ENCODE peak calls at places on chromosomes 2 and 18, in seven cellular contexts. N is NCI-H1092; X is activated CD4-positive, alpha-beta memory T cell treated with anti-CD3 and anti-CD28 coated beads, Interleukin-2, amount 10 ng/mL, durations not matched to agents 7 days and 5 days; C is GM12865; U is CD8-positive, alpha-beta memory T cell; Q is activated CD8-positive, alpha-beta T cell treated with anti-CD3 and anti-CD28 coated beads for 36 hours; Z is ELR. Y is an unnamed sample.

GRCh38 chr2:150690870-150691269 is 203.4 kb upstream of the RND3 start:
- DNase-seq in X (no peak), Q (no peak), Z (peak), U (no peak), C (no peak), N (no peak), Y (no peak)

GRCh38 chr2:191217580-191217979 is 27.6 kb upstream of the MYO1B start:
- DNase-seq in Z (peak), Q (no peak), C (no peak), X (no peak), U (no peak), N (no peak), Y (no peak)

GRCh38 chr18:22934789-22935188 is 1.7 kb downstream of the RBBP8 start:
- DNase-seq in C (no peak), N (no peak), Z (no peak), X (no peak), Q (no peak), U (no peak), Y (no peak)

GRCh38 chr2:104448661-104449410 is 405.1 kb upstream of the POU3F3 start:
- DNase-seq in N (no peak), X (no peak), U (no peak), Z (no peak), C (no peak), Q (no peak), Y (no peak)

GRCh38 chr2:215960825-215961224 is 52.5 kb downstream of the MREG start:
- DNase-seq in U (no peak), N (no peak), C (no peak), X (no peak), Q (no peak), Z (no peak), Y (no peak)

GRCh38 chr2:217975626-217976025 is 27.2 kb downstream of the TNS1 start:
- DNase-seq in Q (no peak), U (peak), X (no peak), Z (no peak), N (no peak), C (no peak), Y (no peak)

GRCh38 chr2:51782874-51783765 is 751.2 kb upstream of the NRXN1 start:
- DNase-seq in Z (no peak), Q (no peak), X (no peak), N (no peak), C (no peak), U (no peak), Y (no peak)

GRCh38 chr18:53644799-53645471 is 579.5 kb downstream of the MBD2 start:
- DNase-seq in U (no peak), Q (no peak), X (no peak), N (no peak), Z (no peak), C (no peak), Y (no peak)

GRCh38 chr2:227146456-227146855 is 17.5 kb downstream of the COL4A4 start:
- DNase-seq in C (no peak), N (no peak), Q (no peak), U (no peak), Z (no peak), X (no peak), Y (no peak)

GRCh38 chr2:108396845-108397244 is 19.1 kb downstream of the SULT1C4 start:
- DNase-seq in C (peak), N (no peak), X (no peak), U (no peak), Q (peak), Z (peak), Y (no peak)

GRCh38 chr18:39711701-39712100 is 2146.1 kb upstream of the CELF4 start:
- DNase-seq in Z (no peak), X (no peak), N (no peak), Q (no peak), U (no peak), C (no peak), Y (no peak)

GRCh38 chr18:58303363-58303762 is 259.3 kb downstream of the NEDD4L start:
- DNase-seq in U (no peak), Z (no peak), C (peak), Q (peak), N (no peak), X (no peak), Y (peak)

GRCh38 chr2:176492583-176492982 is 223.3 kb downstream of the MTX2 start:
- DNase-seq in C (no peak), X (no peak), Z (no peak), Q (no peak), U (no peak), N (no peak), Y (no peak)

GRCh38 chr2:240443891-240444301 is 8.4 kb downstream of the GPC1 start:
- DNase-seq in C (no peak), Z (peak), Q (no peak), U (no peak), X (no peak), N (no peak), Y (no peak)

GRCh38 chr18:13624563-13625237 is 101.7 kb downstream of the FAM210A start:
- DNase-seq in X (no peak), Z (no peak), Q (no peak), U (no peak), N (no peak), C (no peak), Y (no peak)

GRCh38 chr2:75025633-75026380 is 67.4 kb downstream of the POLE4 start:
- DNase-seq in N (no peak), C (no peak), Z (peak), X (no peak), Q (no peak), U (no peak), Y (no peak)

GRCh38 chr18:70243131-70243530 is 37.6 kb upstream of the RTTN start:
- DNase-seq in Z (no peak), N (no peak), U (no peak), C (no peak), Q (no peak), X (no peak), Y (no peak)

GRCh38 chr2:181312515-181312927 is 144.7 kb upstream of the ITGA4 start:
- DNase-seq in X (peak), C (peak), U (peak), Q (peak), N (no peak), Z (no peak), Y (peak)

GRCh38 chr2:102514061-102514785 is 41.2 kb downstream of the SLC9A4 start:
- DNase-seq in C (no peak), N (no peak), Q (no peak), Z (peak), X (no peak), U (no peak), Y (no peak)

GRCh38 chr2:159195719-159196118 is 90.8 kb downstream of the WDSUB1 start:
- DNase-seq in Q (no peak), Z (no peak), X (no peak), N (no peak), U (no peak), C (no peak), Y (no peak)

GRCh38 chr18:27921904-27922541 is 254.9 kb downstream of the CDH2 start:
- DNase-seq in Z (peak), C (no peak), Q (no peak), N (no peak), U (no peak), X (no peak), Y (no peak)

GRCh38 chr2:106195456-106195855 is 1.4 kb upstream of the UXS1 start:
- DNase-seq in U (no peak), Z (no peak), X (no peak), C (no peak), Q (no peak), N (no peak), Y (no peak)

GRCh38 chr18:50695431-50696176 is 124.2 kb downstream of the MRO start:
- DNase-seq in Q (no peak), U (no peak), N (no peak), C (no peak), X (no peak), Z (no peak), Y (no peak)

GRCh38 chr2:101121174-101121573 is 30.0 kb downstream of the TBC1D8 start:
- DNase-seq in U (no peak), N (no peak), C (no peak), X (no peak), Z (peak), Q (no peak), Y (no peak)

GRCh38 chr2:230643576-230644291 is 68.9 kb upstream of the CAB39 start:
- DNase-seq in C (peak), Q (peak), N (no peak), U (peak), Z (no peak), X (peak), Y (peak)

GRCh38 chr18:33804258-33804657 is 226.2 kb downstream of the ASXL3 start:
- DNase-seq in Q (no peak), N (peak), C (no peak), Z (no peak), U (no peak), X (no peak), Y (no peak)

GRCh38 chr2:100260712-100261620 is 61.3 kb downstream of the LONRF2 start:
- DNase-seq in X (no peak), Z (peak), Q (peak), C (peak), N (peak), U (no peak), Y (peak)

GRCh38 chr2:65430515-65431416 is 1.6 kb downstream of the SPRED2 start:
- DNase-seq in Z (peak), Q (peak), C (peak), X (peak), N (peak), U (peak), Y (peak)

GRCh38 chr2:61620244-61621159 is 82.3 kb upstream of the XPO1 start:
- DNase-seq in X (no peak), U (no peak), C (peak), N (no peak), Z (peak), Q (peak), Y (peak)

GRCh38 chr2:192749606-192750200 is 555.0 kb upstream of the TMEFF2 start:
- DNase-seq in Z (peak), U (no peak), X (no peak), C (no peak), N (no peak), Q (no peak), Y (no peak)

GRCh38 chr2:241011296-241011600 is 12.8 kb downstream of the SNED1 start:
- DNase-seq in X (no peak), U (no peak), Z (no peak), Q (no peak), C (no peak), N (no peak), Y (no peak)

GRCh38 chr2:67782443-67782842 is 280.4 kb downstream of the C1D start:
- DNase-seq in N (no peak), U (no peak), Z (no peak), X (no peak), Q (no peak), C (no peak), Y (no peak)

GRCh38 chr2:164474873-164475272 is 146.4 kb downstream of the GRB14 start:
- DNase-seq in N (no peak), C (no peak), Q (no peak), Z (no peak), U (no peak), X (no peak), Y (no peak)

GRCh38 chr2:237686659-237687136 is 59.3 kb downstream of the LRRFIP1 start:
- DNase-seq in U (no peak), C (peak), Z (peak), N (no peak), Q (no peak), X (no peak), Y (no peak)

GRCh38 chr2:223055836-223056235 is 3.8 kb downstream of the KCNE4 start:
- DNase-seq in U (no peak), Z (no peak), Q (no peak), N (peak), X (no peak), C (no peak), Y (no peak)

GRCh38 chr18:35174093-35174731 is 66.6 kb upstream of the ZNF397 start:
- DNase-seq in N (peak), C (peak), Q (no peak), Z (no peak), X (no peak), U (no peak), Y (no peak)

GRCh38 chr2:43032248-43032893 is 194.0 kb downstream of the ZFP36L2 start:
- DNase-seq in Q (no peak), X (no peak), C (no peak), U (no peak), Z (no peak), N (no peak), Y (no peak)

Y was measured in GM13976.